ENCODE peak calls at places on chromosomes 4 and X, in ten cellular contexts. One of them, this sample, is unnamed. For H3K36me3 and H3K4me1, the result is how much of the 10 kb centered on the place peaks cover.

GRCh38 chrX:103573205-103573604 is 12.1 kb upstream of the TCEAL4 start:
- DNase-seq in OCI-LY7: no peak
- DNase-seq in upper lobe of right lung: no peak
- DNase-seq in pancreas: no peak
- DNase-seq in HepG2: no peak
- DNase-seq in endodermal cell: peak
- DNase-seq in HCT116: no peak
- DNase-seq in sigmoid colon: no peak
- DNase-seq in H1: no peak
- DNase-seq in Caco-2: no peak
- DNase-seq in this sample: no peak

GRCh38 chr4:20520901-20521300 is 179.4 kb upstream of the PACRGL start:
- DNase-seq in OCI-LY7: no peak
- DNase-seq in upper lobe of right lung: no peak
- DNase-seq in pancreas: no peak
- DNase-seq in HepG2: no peak
- DNase-seq in endodermal cell: no peak
- DNase-seq in HCT116: no peak
- DNase-seq in sigmoid colon: no peak
- DNase-seq in H1: no peak
- DNase-seq in Caco-2: no peak
- DNase-seq in this sample: no peak

GRCh38 chrX:103747199-103747598 is 29.4 kb upstream of the PLP1 start:
- DNase-seq in OCI-LY7: no peak
- DNase-seq in upper lobe of right lung: no peak
- DNase-seq in pancreas: no peak
- DNase-seq in HepG2: no peak
- DNase-seq in endodermal cell: no peak
- DNase-seq in HCT116: no peak
- DNase-seq in sigmoid colon: no peak
- DNase-seq in H1: no peak
- DNase-seq in Caco-2: no peak
- DNase-seq in this sample: no peak

GRCh38 chr4:28238756-28239155 is 1378.1 kb downstream of the STIM2 start:
- DNase-seq in OCI-LY7: no peak
- DNase-seq in upper lobe of right lung: no peak
- DNase-seq in pancreas: no peak
- DNase-seq in HepG2: no peak
- DNase-seq in endodermal cell: no peak
- DNase-seq in HCT116: no peak
- DNase-seq in sigmoid colon: no peak
- DNase-seq in H1: no peak
- DNase-seq in Caco-2: no peak
- DNase-seq in this sample: no peak

GRCh38 chr4:49063670-49064069 is 77.6 kb downstream of the CWH43 start:
- DNase-seq in OCI-LY7: no peak
- DNase-seq in upper lobe of right lung: no peak
- DNase-seq in pancreas: no peak
- DNase-seq in HepG2: no peak
- DNase-seq in endodermal cell: no peak
- DNase-seq in HCT116: no peak
- DNase-seq in sigmoid colon: no peak
- DNase-seq in H1: no peak
- DNase-seq in Caco-2: no peak
- DNase-seq in this sample: no peak

GRCh38 chrX:40734956-40735317 is 405 bp downstream of the MED14 start:
- DNase-seq in OCI-LY7: peak
- DNase-seq in upper lobe of right lung: peak
- DNase-seq in pancreas: peak
- DNase-seq in HepG2: no peak
- DNase-seq in endodermal cell: no peak
- DNase-seq in HCT116: no peak
- DNase-seq in sigmoid colon: peak
- DNase-seq in H1: no peak
- DNase-seq in Caco-2: no peak
- DNase-seq in this sample: peak

GRCh38 chr4:37758226-37758625 is 68.3 kb upstream of the PGM2 start:
- DNase-seq in OCI-LY7: peak
- DNase-seq in upper lobe of right lung: no peak
- DNase-seq in pancreas: peak
- DNase-seq in HepG2: peak
- DNase-seq in endodermal cell: no peak
- DNase-seq in HCT116: no peak
- DNase-seq in sigmoid colon: peak
- DNase-seq in H1: no peak
- DNase-seq in Caco-2: no peak
- DNase-seq in this sample: no peak

GRCh38 chr4:7909966-7910720 is 29.5 kb downstream of the AFAP1 start:
- DNase-seq in OCI-LY7: no peak
- DNase-seq in upper lobe of right lung: no peak
- DNase-seq in pancreas: no peak
- DNase-seq in HepG2: no peak
- DNase-seq in endodermal cell: no peak
- DNase-seq in HCT116: no peak
- DNase-seq in sigmoid colon: peak
- DNase-seq in H1: no peak
- DNase-seq in Caco-2: no peak
- DNase-seq in this sample: no peak

GRCh38 chr4:337932-338758 is 531 bp downstream of the ZNF141 start:
- DNase-seq in OCI-LY7: no peak
- DNase-seq in upper lobe of right lung: peak
- DNase-seq in pancreas: peak
- DNase-seq in HepG2: no peak
- DNase-seq in endodermal cell: no peak
- DNase-seq in HCT116: no peak
- DNase-seq in sigmoid colon: no peak
- DNase-seq in H1: peak
- DNase-seq in Caco-2: peak
- DNase-seq in this sample: peak

GRCh38 chr4:17667253-17667652 is 52.8 kb downstream of the MED28 start:
- DNase-seq in OCI-LY7: peak
- DNase-seq in upper lobe of right lung: no peak
- DNase-seq in pancreas: no peak
- DNase-seq in HepG2: no peak
- DNase-seq in endodermal cell: no peak
- DNase-seq in HCT116: no peak
- DNase-seq in sigmoid colon: no peak
- DNase-seq in H1: no peak
- DNase-seq in Caco-2: no peak
- DNase-seq in this sample: no peak

GRCh38 chr4:2646386-2647149 is 109.6 kb downstream of the TNIP2 start:
- DNase-seq in OCI-LY7: no peak
- DNase-seq in upper lobe of right lung: peak
- DNase-seq in pancreas: peak
- DNase-seq in HepG2: no peak
- DNase-seq in endodermal cell: no peak
- DNase-seq in HCT116: no peak
- DNase-seq in sigmoid colon: peak
- DNase-seq in H1: no peak
- DNase-seq in Caco-2: no peak
- DNase-seq in this sample: no peak

GRCh38 chrX:101347859-101348451 is 587 bp downstream of the TIMM8A start:
- DNase-seq in OCI-LY7: no peak
- DNase-seq in upper lobe of right lung: no peak
- DNase-seq in pancreas: no peak
- DNase-seq in HepG2: peak
- DNase-seq in endodermal cell: no peak
- DNase-seq in HCT116: no peak
- DNase-seq in sigmoid colon: no peak
- DNase-seq in H1: no peak
- DNase-seq in Caco-2: peak
- DNase-seq in this sample: no peak

GRCh38 chrX:13747836-13748235 is 13.3 kb downstream of the OFD1 start:
- DNase-seq in OCI-LY7: peak
- DNase-seq in upper lobe of right lung: no peak
- DNase-seq in pancreas: peak
- DNase-seq in HepG2: peak
- DNase-seq in endodermal cell: peak
- DNase-seq in HCT116: peak
- DNase-seq in sigmoid colon: no peak
- DNase-seq in H1: no peak
- DNase-seq in Caco-2: peak
- DNase-seq in this sample: no peak

GRCh38 chr4:70829492-70829891 is 10.2 kb downstream of the GRSF1 start:
- DNase-seq in OCI-LY7: no peak
- DNase-seq in upper lobe of right lung: no peak
- DNase-seq in pancreas: no peak
- DNase-seq in HepG2: no peak
- DNase-seq in endodermal cell: no peak
- DNase-seq in HCT116: no peak
- DNase-seq in sigmoid colon: no peak
- DNase-seq in H1: no peak
- DNase-seq in Caco-2: no peak
- DNase-seq in this sample: no peak

GRCh38 chr4:108166038-108166437 is 2.7 kb downstream of the LEF1 start:
- DNase-seq in OCI-LY7: peak
- DNase-seq in upper lobe of right lung: no peak
- DNase-seq in pancreas: no peak
- DNase-seq in HepG2: no peak
- DNase-seq in endodermal cell: no peak
- DNase-seq in HCT116: no peak
- DNase-seq in sigmoid colon: no peak
- DNase-seq in H1: no peak
- DNase-seq in Caco-2: no peak
- DNase-seq in this sample: no peak

GRCh38 chr4:55356991-55357461 is 11.0 kb downstream of the SRD5A3 start:
- DNase-seq in OCI-LY7: no peak
- DNase-seq in upper lobe of right lung: no peak
- DNase-seq in pancreas: no peak
- DNase-seq in HepG2: peak
- DNase-seq in endodermal cell: no peak
- DNase-seq in HCT116: no peak
- DNase-seq in sigmoid colon: no peak
- DNase-seq in H1: peak
- DNase-seq in Caco-2: peak
- DNase-seq in this sample: no peak

GRCh38 chr4:122827899-122828601 is 1.4 kb downstream of the FGF2 start:
- DNase-seq in OCI-LY7: peak
- DNase-seq in upper lobe of right lung: no peak
- DNase-seq in pancreas: peak
- DNase-seq in HepG2: peak
- DNase-seq in endodermal cell: peak
- DNase-seq in HCT116: no peak
- DNase-seq in sigmoid colon: peak
- DNase-seq in H1: peak
- DNase-seq in Caco-2: peak
- DNase-seq in this sample: no peak

GRCh38 chr4:157741642-157742041 is 431.2 kb downstream of the GASK1B start:
- DNase-seq in OCI-LY7: no peak
- DNase-seq in upper lobe of right lung: no peak
- DNase-seq in pancreas: no peak
- DNase-seq in HepG2: no peak
- DNase-seq in endodermal cell: no peak
- DNase-seq in HCT116: no peak
- DNase-seq in sigmoid colon: no peak
- DNase-seq in H1: no peak
- DNase-seq in Caco-2: no peak
- DNase-seq in this sample: no peak

GRCh38 chr4:102809190-102809589 is 18.2 kb downstream of the UBE2D3 start:
- DNase-seq in OCI-LY7: peak
- DNase-seq in upper lobe of right lung: no peak
- DNase-seq in pancreas: no peak
- DNase-seq in HepG2: no peak
- DNase-seq in endodermal cell: no peak
- DNase-seq in HCT116: no peak
- DNase-seq in sigmoid colon: no peak
- DNase-seq in H1: no peak
- DNase-seq in Caco-2: no peak
- DNase-seq in this sample: no peak
- H3K36me3 ChIP-seq in OCI-LY7: half or more
- H3K36me3 ChIP-seq in upper lobe of right lung: half or more
- H3K36me3 ChIP-seq in pancreas: under half
- H3K36me3 ChIP-seq in HepG2: half or more
- H3K36me3 ChIP-seq in endodermal cell: half or more
- H3K36me3 ChIP-seq in HCT116: under half
- H3K36me3 ChIP-seq in sigmoid colon: under half
- H3K36me3 ChIP-seq in H1: under half
- H3K36me3 ChIP-seq in Caco-2: under half
- H3K36me3 ChIP-seq in this sample: under half

DNA sequence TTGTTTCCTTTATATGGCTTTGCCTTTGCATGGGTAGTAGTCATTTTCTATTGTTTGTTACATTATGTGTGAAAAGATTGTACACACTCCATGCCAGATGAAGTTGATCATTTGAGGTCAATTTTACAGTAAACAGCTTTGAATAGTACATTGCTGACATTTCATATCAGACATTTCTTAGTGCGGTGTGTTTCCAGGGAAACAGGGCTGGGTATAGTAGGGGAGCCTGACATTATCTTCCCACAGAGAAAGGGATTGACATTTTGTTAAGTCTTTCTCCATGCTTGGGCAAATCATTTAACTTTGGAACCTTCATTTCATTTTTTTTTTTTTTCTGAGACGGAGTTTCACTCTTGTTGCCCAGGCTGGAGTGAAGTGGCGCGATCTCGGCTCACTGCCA is 5.0 kb downstream of the FUNDC2 start:
- DNase-seq in OCI-LY7: no peak
- DNase-seq in upper lobe of right lung: no peak
- DNase-seq in pancreas: no peak
- DNase-seq in HepG2: no peak
- DNase-seq in endodermal cell: no peak
- DNase-seq in HCT116: no peak
- DNase-seq in sigmoid colon: no peak
- DNase-seq in H1: no peak
- DNase-seq in Caco-2: no peak
- DNase-seq in this sample: no peak
- TF ChIP-seq CTCF in OCI-LY7: no peak
- TF ChIP-seq CTCF in upper lobe of right lung: no peak
- TF ChIP-seq CTCF in pancreas: no peak
- TF ChIP-seq CTCF in HepG2: no peak
- TF ChIP-seq CTCF in endodermal cell: no peak
- TF ChIP-seq CTCF in HCT116: no peak
- TF ChIP-seq CTCF in sigmoid colon: no peak
- TF ChIP-seq CTCF in H1: no peak
- TF ChIP-seq CTCF in Caco-2: no peak
- TF ChIP-seq CTCF in this sample: no peak

DNA sequence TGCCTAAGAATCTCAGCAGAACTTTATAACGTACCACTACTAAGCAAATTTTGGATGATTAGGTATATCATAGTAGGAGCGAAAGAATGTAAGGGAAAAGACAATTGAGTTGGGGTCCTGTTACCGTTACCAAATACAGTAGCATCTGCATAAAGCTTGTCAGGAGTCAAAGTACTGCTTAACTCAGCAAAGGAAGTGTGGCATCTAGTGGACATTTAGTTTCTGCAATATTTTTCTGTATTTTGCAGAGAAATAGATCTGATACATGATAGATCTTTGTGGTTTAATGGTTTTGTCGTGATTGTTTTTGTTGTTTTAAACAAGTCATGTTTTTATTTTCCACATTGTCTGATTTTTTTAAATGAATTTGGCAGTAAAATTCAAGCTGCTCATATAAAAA is 81.0 kb upstream of the SMARCAD1 start:
- DNase-seq in OCI-LY7: no peak
- DNase-seq in upper lobe of right lung: no peak
- DNase-seq in pancreas: no peak
- DNase-seq in HepG2: peak
- DNase-seq in endodermal cell: no peak
- DNase-seq in HCT116: peak
- DNase-seq in sigmoid colon: no peak
- DNase-seq in H1: no peak
- DNase-seq in Caco-2: peak
- DNase-seq in this sample: no peak
- H3K4me1 ChIP-seq in OCI-LY7: under half
- H3K4me1 ChIP-seq in upper lobe of right lung: under half
- H3K4me1 ChIP-seq in pancreas: under half
- H3K4me1 ChIP-seq in HepG2: under half
- H3K4me1 ChIP-seq in endodermal cell: under half
- H3K4me1 ChIP-seq in HCT116: under half
- H3K4me1 ChIP-seq in sigmoid colon: under half
- H3K4me1 ChIP-seq in H1: under half
- H3K4me1 ChIP-seq in Caco-2: under half
- H3K4me1 ChIP-seq in this sample: under half

GRCh38 chr4:94746746-94747145 is 11.0 kb upstream of the BMPR1B start:
- DNase-seq in OCI-LY7: no peak
- DNase-seq in upper lobe of right lung: no peak
- DNase-seq in pancreas: no peak
- DNase-seq in HepG2: no peak
- DNase-seq in endodermal cell: no peak
- DNase-seq in HCT116: no peak
- DNase-seq in sigmoid colon: no peak
- DNase-seq in H1: no peak
- DNase-seq in Caco-2: no peak
- DNase-seq in this sample: no peak
- H3K36me3 ChIP-seq in OCI-LY7: under half
- H3K36me3 ChIP-seq in upper lobe of right lung: under half
- H3K36me3 ChIP-seq in pancreas: under half
- H3K36me3 ChIP-seq in HepG2: under half
- H3K36me3 ChIP-seq in endodermal cell: under half
- H3K36me3 ChIP-seq in HCT116: under half
- H3K36me3 ChIP-seq in sigmoid colon: under half
- H3K36me3 ChIP-seq in H1: under half
- H3K36me3 ChIP-seq in Caco-2: under half
- H3K36me3 ChIP-seq in this sample: under half

This sample was measured in mucosa of descending colon.